ENCODE peak calls at places on chromosomes 6 and 20, in ten cellular contexts. D is upper lobe of right lung; Y is thoracic aorta; I is fibroblast of the aortic adventitia; W is CD8-positive, alpha-beta T cell; L is foreskin fibroblast; F is fibroblast of pulmonary artery; M is stomach; U is pancreas; B is lung. V is an unnamed sample.

GRCh38 chr6:69084746-69085335 is 449.8 kb downstream of the ADGRB3 start:
- DNase-seq in D (no peak), Y (no peak), I (no peak), W (no peak), L (no peak), F (peak), M (no peak), U (no peak), B (no peak), V (no peak)

GRCh38 chr20:49937023-49937929 is 1.1 kb downstream of the RNF114 start:
- DNase-seq in D (peak), Y (no peak), I (no peak), W (no peak), L (no peak), F (no peak), M (no peak), U (no peak), B (no peak), V (no peak)

GRCh38 chr6:90835584-90836212 is 248.8 kb upstream of the MAP3K7 start:
- DNase-seq in D (no peak), Y (no peak), I (no peak), W (no peak), L (no peak), F (no peak), M (peak), U (peak), B (no peak), V (no peak)

GRCh38 chr6:30615219-30615957 is 1.7 kb downstream of the PPP1R10 start:
- DNase-seq in D (no peak), Y (no peak), I (peak), W (no peak), L (peak), F (peak), M (peak), U (peak), B (peak), V (peak)

GRCh38 chr6:63403725-63404124 is 83.9 kb upstream of the LGSN start:
- DNase-seq in D (no peak), Y (no peak), I (no peak), W (no peak), L (no peak), F (no peak), M (no peak), U (no peak), B (no peak), V (no peak)

GRCh38 chr20:23926941-23927872 is 47.7 kb upstream of the CST5 start:
- DNase-seq in D (no peak), Y (no peak), I (peak), W (no peak), L (peak), F (no peak), M (no peak), U (no peak), B (no peak), V (peak)

GRCh38 chr6:79949235-79949634 is 1.9 kb upstream of the ELOVL4 start:
- DNase-seq in D (no peak), Y (no peak), I (peak), W (no peak), L (peak), F (peak), M (peak), U (peak), B (no peak), V (peak)

GRCh38 chr20:21767739-21768223 is 62.3 kb downstream of the PAX1 start:
- DNase-seq in D (peak), Y (no peak), I (no peak), W (no peak), L (no peak), F (no peak), M (no peak), U (no peak), B (no peak), V (no peak)

GRCh38 chr6:24529985-24530384 is 35.2 kb downstream of the ALDH5A1 start:
- DNase-seq in D (no peak), Y (no peak), I (no peak), W (no peak), L (no peak), F (no peak), M (no peak), U (no peak), B (no peak), V (no peak)

GRCh38 chr6:89244237-89244985 is 27.3 kb upstream of the GABRR1 start:
- DNase-seq in D (no peak), Y (no peak), I (no peak), W (no peak), L (no peak), F (no peak), M (no peak), U (no peak), B (no peak), V (no peak)

GRCh38 chr6:3751019-3751729 is at the start of gene PXDC1:
- DNase-seq in D (peak), Y (no peak), I (no peak), W (no peak), L (no peak), F (peak), M (no peak), U (no peak), B (no peak), V (no peak)

GRCh38 chr6:116113386-116113785 is 12.5 kb downstream of the COL10A1 start:
- DNase-seq in D (no peak), Y (no peak), I (no peak), W (no peak), L (no peak), F (no peak), M (no peak), U (no peak), B (no peak), V (no peak)

GRCh38 chr6:5315883-5316282 is 54.6 kb downstream of the FARS2 start:
- DNase-seq in D (no peak), Y (no peak), I (no peak), W (no peak), L (peak), F (no peak), M (no peak), U (no peak), B (no peak), V (peak)

GRCh38 chr6:47440722-47441121 is 36.9 kb upstream of the CD2AP start:
- DNase-seq in D (no peak), Y (no peak), I (no peak), W (no peak), L (no peak), F (no peak), M (no peak), U (no peak), B (no peak), V (no peak)

GRCh38 chr6:110342759-110343158 is 15.4 kb downstream of the METTL24 start:
- DNase-seq in D (no peak), Y (no peak), I (no peak), W (no peak), L (no peak), F (no peak), M (no peak), U (no peak), B (no peak), V (no peak)

GRCh38 chr20:3239026-3239866 is at the start of gene SLC4A11:
- DNase-seq in D (peak), Y (no peak), I (peak), W (no peak), L (peak), F (peak), M (peak), U (peak), B (peak), V (peak)

GRCh38 chr6:139525415-139525814 is 151.0 kb upstream of the CITED2 start:
- DNase-seq in D (no peak), Y (no peak), I (no peak), W (no peak), L (no peak), F (peak), M (no peak), U (no peak), B (no peak), V (peak)

GRCh38 chr20:59526242-59527225 is 77.8 kb upstream of the PHACTR3 start:
- DNase-seq in D (no peak), Y (no peak), I (no peak), W (no peak), L (no peak), F (peak), M (no peak), U (no peak), B (no peak), V (no peak)

GRCh38 chr6:154179443-154179842 is 140.4 kb downstream of the OPRM1 start:
- DNase-seq in D (no peak), Y (no peak), I (no peak), W (no peak), L (no peak), F (no peak), M (no peak), U (no peak), B (no peak), V (no peak)

GRCh38 chr6:105324386-105325000 is 78.4 kb downstream of the PREP start:
- DNase-seq in D (no peak), Y (no peak), I (no peak), W (no peak), L (no peak), F (peak), M (no peak), U (no peak), B (no peak), V (peak)

GRCh38 chr6:128598561-128598960 is 78.2 kb upstream of the PTPRK start:
- DNase-seq in D (no peak), Y (no peak), I (no peak), W (no peak), L (no peak), F (no peak), M (no peak), U (no peak), B (no peak), V (no peak)

GRCh38 chr6:154012852-154013251 is 26.2 kb upstream of the OPRM1 start:
- DNase-seq in D (no peak), Y (no peak), I (no peak), W (no peak), L (no peak), F (no peak), M (no peak), U (no peak), B (no peak), V (no peak)

GRCh38 chr6:139713911-139714527 is 339.6 kb upstream of the CITED2 start:
- DNase-seq in D (no peak), Y (no peak), I (peak), W (no peak), L (no peak), F (no peak), M (no peak), U (no peak), B (no peak), V (peak)

GRCh38 chr6:101146389-101146788 is 247.1 kb upstream of the GRIK2 start:
- DNase-seq in D (no peak), Y (no peak), I (peak), W (no peak), L (peak), F (peak), M (no peak), U (no peak), B (no peak), V (no peak)

GRCh38 chr20:37298190-37298939 is 8.9 kb downstream of the MANBAL start:
- DNase-seq in D (no peak), Y (no peak), I (peak), W (no peak), L (peak), F (peak), M (peak), U (no peak), B (no peak), V (peak)

GRCh38 chr6:10269814-10270472 is 144.9 kb downstream of the TFAP2A start:
- DNase-seq in D (no peak), Y (no peak), I (no peak), W (no peak), L (peak), F (no peak), M (no peak), U (no peak), B (no peak), V (no peak)

GRCh38 chr20:63942250-63943006 is 13.8 kb downstream of the UCKL1 start:
- DNase-seq in D (peak), Y (no peak), I (no peak), W (no peak), L (no peak), F (no peak), M (peak), U (no peak), B (peak), V (no peak)

GRCh38 chr6:151008425-151008824 is 142.9 kb downstream of the MTHFD1L start:
- DNase-seq in D (no peak), Y (no peak), I (no peak), W (no peak), L (no peak), F (no peak), M (no peak), U (no peak), B (no peak), V (no peak)

GRCh38 chr6:27333642-27334040 is 21.6 kb upstream of the POM121L2 start:
- DNase-seq in D (no peak), Y (no peak), I (no peak), W (no peak), L (no peak), F (no peak), M (no peak), U (no peak), B (no peak), V (no peak)

GRCh38 chr20:57514273-57514751 is 10.6 kb downstream of the CTCFL start:
- DNase-seq in D (peak), Y (no peak), I (peak), W (no peak), L (peak), F (peak), M (peak), U (peak), B (peak), V (peak)

GRCh38 chr6:56079761-56080540 is 167.4 kb downstream of the COL21A1 start:
- DNase-seq in D (no peak), Y (no peak), I (peak), W (no peak), L (no peak), F (peak), M (no peak), U (no peak), B (no peak), V (peak)

GRCh38 chr20:5002077-5002413 is 735 bp upstream of the SLC23A2 start:
- DNase-seq in D (no peak), Y (no peak), I (no peak), W (no peak), L (no peak), F (no peak), M (no peak), U (peak), B (no peak), V (no peak)

GRCh38 chr6:24205020-24205492 is 79.0 kb downstream of the NRSN1 start:
- DNase-seq in D (no peak), Y (no peak), I (peak), W (no peak), L (peak), F (peak), M (no peak), U (no peak), B (no peak), V (peak)

GRCh38 chr20:37492096-37492625 is 28.9 kb upstream of the NNAT start:
- DNase-seq in D (no peak), Y (no peak), I (no peak), W (no peak), L (no peak), F (no peak), M (no peak), U (no peak), B (no peak), V (no peak)

GRCh38 chr20:33732166-33732970 is 572 bp downstream of the ZNF341 start:
- DNase-seq in D (peak), Y (no peak), I (peak), W (peak), L (no peak), F (no peak), M (peak), U (peak), B (peak), V (peak)

GRCh38 chr20:33733654-33734576 is 2.1 kb downstream of the ZNF341 start:
- DNase-seq in D (no peak), Y (no peak), I (peak), W (no peak), L (peak), F (peak), M (peak), U (no peak), B (peak), V (peak)

GRCh38 chr20:33730946-33731692 is 677 bp upstream of the ZNF341 start:
- DNase-seq in D (no peak), Y (no peak), I (no peak), W (no peak), L (no peak), F (no peak), M (no peak), U (no peak), B (no peak), V (no peak)

GRCh38 chr20:33729101-33729500 is 2.7 kb upstream of the ZNF341 start:
- DNase-seq in D (no peak), Y (no peak), I (no peak), W (no peak), L (no peak), F (no peak), M (no peak), U (no peak), B (no peak), V (no peak)

GRCh38 chr20:33731693-33732165 is at the start of gene ZNF341:
- DNase-seq in D (peak), Y (peak), I (no peak), W (peak), L (peak), F (peak), M (peak), U (peak), B (peak), V (no peak)
- TF ChIP-seq CTCF in D (peak), Y (peak), I (peak), W (peak), L (peak), F (peak), M (peak), U (peak), B (peak), V (peak)

DNA sequence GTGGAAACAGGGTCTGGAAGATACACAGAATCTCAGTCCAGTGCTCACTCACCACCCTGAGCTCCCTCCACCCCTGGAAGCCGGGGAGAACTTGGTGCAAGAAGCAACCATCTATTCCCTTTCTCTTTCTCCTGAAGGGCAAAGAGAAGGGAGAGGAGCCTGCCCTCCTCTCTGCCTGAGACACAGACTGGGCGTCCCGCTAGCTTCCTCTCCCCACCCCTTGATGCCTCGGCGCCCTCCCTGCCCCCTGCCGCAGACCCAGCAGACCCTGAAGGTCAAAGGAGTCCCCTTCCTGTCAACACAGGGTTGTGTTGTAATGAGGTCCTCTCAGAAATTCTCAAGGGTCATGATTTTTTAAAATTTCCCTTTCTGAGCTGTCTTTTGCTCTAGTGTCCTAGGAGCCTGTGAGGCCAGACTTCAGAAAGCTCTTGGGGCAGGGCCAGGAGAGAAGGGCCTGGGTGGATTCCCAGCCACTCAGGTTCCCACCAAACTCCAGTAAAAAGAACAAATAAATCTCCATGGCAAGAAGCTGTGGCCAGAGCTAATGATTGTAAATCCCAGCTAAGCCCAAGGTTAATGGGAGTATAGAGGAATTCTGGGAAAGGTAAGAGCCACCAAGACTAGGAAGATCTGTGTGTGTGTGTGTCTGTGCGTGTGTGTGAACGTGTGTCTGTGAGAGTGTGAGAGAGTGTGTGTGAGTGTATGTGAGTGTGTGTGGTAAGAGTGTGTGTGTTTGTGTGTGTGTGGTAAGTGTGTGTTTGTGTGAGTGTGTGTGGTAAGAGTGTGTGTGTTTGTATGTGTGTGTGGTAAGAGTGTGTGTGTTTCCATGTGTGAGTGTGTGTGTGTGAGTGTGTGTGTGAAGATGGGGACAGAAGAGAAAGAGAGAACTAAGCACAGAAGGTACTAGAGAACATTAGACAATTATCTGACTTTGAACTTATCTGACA is 1.0 kb upstream of the JPH2 start:
- DNase-seq in D (no peak), Y (no peak), I (peak), W (no peak), L (no peak), F (no peak), M (no peak), U (no peak), B (no peak), V (peak)
- H3K4me3 ChIP-seq in D (peak), Y (peak), I (peak), W (peak), L (peak), F (peak), M (peak), U (peak), B (no peak), V (peak)

GRCh38 chr20:45944965-45945677 is 10.6 kb downstream of the PCIF1 start:
- DNase-seq in D (no peak), Y (no peak), I (no peak), W (no peak), L (no peak), F (no peak), M (no peak), U (peak), B (no peak), V (no peak)
- TF ChIP-seq CTCF in D (no peak), Y (no peak), I (no peak), W (no peak), L (no peak), F (no peak), M (no peak), U (no peak), B (no peak), V (peak)

GRCh38 chr6:46296586-46296985 is 125.8 kb upstream of the ENPP5 start:
- DNase-seq in D (no peak), Y (no peak), I (no peak), W (no peak), L (no peak), F (no peak), M (no peak), U (no peak), B (no peak), V (peak)
- H3K4me3 ChIP-seq in D (no peak), Y (no peak), I (no peak), W (no peak), L (no peak), F (no peak), M (no peak), U (no peak), B (no peak), V (no peak)

GRCh38 chr20:31517373-31517772 is 3.1 kb downstream of the HM13 start:
- DNase-seq in D (no peak), Y (no peak), I (peak), W (no peak), L (peak), F (peak), M (peak), U (peak), B (no peak), V (peak)
- TF ChIP-seq CTCF in D (peak), Y (no peak), I (peak), W (no peak), L (peak), F (peak), M (no peak), U (no peak), B (no peak), V (peak)

GRCh38 chr6:20211941-20212391 is 303 bp downstream of the MBOAT1 start:
- DNase-seq in D (no peak), Y (no peak), I (peak), W (no peak), L (no peak), F (peak), M (peak), U (no peak), B (no peak), V (peak)

GRCh38 chr6:20212392-20213111 is at the start of gene MBOAT1:
- DNase-seq in D (peak), Y (peak), I (peak), W (peak), L (peak), F (peak), M (peak), U (peak), B (peak), V (peak)

GRCh38 chr6:20215310-20215709 is 3.0 kb upstream of the MBOAT1 start:
- DNase-seq in D (no peak), Y (no peak), I (no peak), W (no peak), L (no peak), F (no peak), M (no peak), U (no peak), B (no peak), V (no peak)

GRCh38 chr6:20211037-20211940 is 980 bp downstream of the MBOAT1 start:
- DNase-seq in D (no peak), Y (no peak), I (no peak), W (no peak), L (no peak), F (peak), M (peak), U (no peak), B (no peak), V (no peak)

DNA sequence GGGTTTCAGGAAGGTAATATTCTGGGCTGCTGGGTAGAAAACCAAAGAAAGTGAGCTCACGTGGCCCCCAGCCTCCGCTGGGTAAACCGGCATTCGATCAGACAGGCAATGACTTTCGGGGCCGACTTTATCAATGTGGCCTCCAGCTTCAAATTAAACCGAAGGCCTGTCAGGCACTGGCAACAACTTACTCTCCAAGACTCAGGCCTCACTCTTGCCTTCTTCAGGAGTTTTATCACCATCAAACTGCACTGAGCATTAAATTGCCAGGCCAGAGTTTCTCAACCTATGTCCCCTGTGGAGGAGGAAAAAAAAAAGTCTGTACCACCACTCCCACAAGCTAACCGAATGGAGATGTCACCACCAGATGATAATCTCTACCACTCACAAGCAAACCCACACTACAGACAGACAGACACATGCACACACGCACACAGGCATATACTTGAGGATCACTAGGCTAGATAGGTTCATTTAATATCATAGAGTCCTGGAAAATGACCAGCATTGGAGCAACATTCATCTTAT is 1.1 kb upstream of the MBOAT1 start:
- DNase-seq in D (no peak), Y (no peak), I (no peak), W (no peak), L (no peak), F (peak), M (no peak), U (no peak), B (no peak), V (peak)
- H3K4me3 ChIP-seq in D (peak), Y (peak), I (no peak), W (peak), L (peak), F (peak), M (peak), U (peak), B (no peak), V (peak)

GRCh38 chr6:6857528-6857927 is 250.2 kb upstream of the RREB1 start:
- DNase-seq in D (no peak), Y (no peak), I (no peak), W (no peak), L (no peak), F (no peak), M (no peak), U (no peak), B (no peak), V (no peak)
- TF ChIP-seq CTCF in D (no peak), Y (no peak), I (no peak), W (no peak), L (no peak), F (no peak), M (no peak), U (no peak), B (no peak), V (no peak)